ENCODE peak calls at places on chromosome 12, in ten cellular contexts. D is cardiac fibroblast, V is GM20000, K is HFF-Myc, C is PC-3, T is pancreas, H is sigmoid colon, L is left ventricle myocardium inferior, W is brain microvascular endothelial cell, Z is suprapubic skin. F is an unnamed sample.

GRCh38 chr12:113855998-113856397 is 110.1 kb downstream of the RBM19 start:
- DNase-seq in W (no peak), K (no peak), L (peak), C (no peak), H (no peak), D (no peak), Z (no peak), T (no peak), V (no peak), F (no peak)

GRCh38 chr12:124684971-124685688 is 117.7 kb upstream of the NCOR2 start:
- DNase-seq in W (peak), L (no peak), V (no peak), D (peak), K (peak), C (peak), H (no peak), Z (no peak), T (no peak), F (no peak)

GRCh38 chr12:108400060-108400459 is 60.9 kb upstream of the CMKLR1 start:
- DNase-seq in K (no peak), L (no peak), C (no peak), V (no peak), W (no peak), Z (no peak), T (no peak), H (no peak), D (no peak), F (no peak)

GRCh38 chr12:101086490-101086889 is 123.5 kb downstream of the SLC5A8 start:
- DNase-seq in T (no peak), W (peak), Z (no peak), L (no peak), K (peak), C (peak), D (peak), V (no peak), H (no peak), F (no peak)

GRCh38 chr12:111842556-111843396 is 748 bp downstream of the MAPKAPK5 start:
- DNase-seq in L (no peak), C (peak), D (peak), T (no peak), Z (peak), H (no peak), K (no peak), W (no peak), V (no peak), F (no peak)

GRCh38 chr12:62679569-62679968 is 212.9 kb downstream of the MON2 start:
- DNase-seq in T (no peak), Z (no peak), V (no peak), K (no peak), C (no peak), D (peak), L (no peak), W (no peak), H (no peak), F (no peak)

GRCh38 chr12:42129595-42130204 is 15.0 kb downstream of the GXYLT1 start:
- DNase-seq in K (peak), Z (no peak), T (no peak), V (no peak), H (no peak), C (peak), W (peak), L (no peak), D (peak), F (no peak)

GRCh38 chr12:15855646-15856045 is 26.5 kb upstream of the STRAP start:
- DNase-seq in W (no peak), L (no peak), D (peak), Z (no peak), K (no peak), T (no peak), H (no peak), V (no peak), C (peak), F (no peak)

GRCh38 chr12:71636704-71637115 is 26.9 kb downstream of the ZFC3H1 start:
- DNase-seq in W (peak), L (no peak), C (peak), T (no peak), V (peak), K (peak), H (no peak), D (peak), Z (no peak), F (peak)

GRCh38 chr12:49932023-49932422 is 18.5 kb upstream of the AQP2 start:
- DNase-seq in K (no peak), V (no peak), W (no peak), T (no peak), D (no peak), Z (no peak), L (no peak), H (no peak), C (no peak), F (no peak)

GRCh38 chr12:49008943-49009342 is 9.6 kb downstream of the PRKAG1 start:
- DNase-seq in K (no peak), L (no peak), T (no peak), V (no peak), Z (no peak), W (no peak), H (no peak), D (no peak), C (no peak), F (no peak)

GRCh38 chr12:49223590-49224369 is 34.9 kb upstream of the TUBA1A start:
- DNase-seq in W (no peak), C (no peak), D (no peak), T (no peak), K (no peak), L (no peak), Z (no peak), H (no peak), V (no peak), F (no peak)

GRCh38 chr12:79560165-79560889 is 130.4 kb downstream of the PAWR start:
- DNase-seq in T (no peak), V (no peak), L (no peak), H (no peak), Z (no peak), W (no peak), C (peak), K (no peak), D (no peak), F (no peak)

GRCh38 chr12:11171145-11171952 is at the start of gene SMIM10L1:
- DNase-seq in D (peak), C (peak), V (peak), K (peak), L (peak), T (peak), Z (peak), W (peak), H (peak), F (peak)
- TF ChIP-seq CTCF in D (peak), C (no peak), V (no peak), K (no peak), L (no peak), T (no peak), Z (no peak), W (peak), H (no peak), F (no peak)

GRCh38 chr12:52759695-52760094 is 17.4 kb downstream of the KRT76 start:
- DNase-seq in V (no peak), H (no peak), C (no peak), K (no peak), W (no peak), Z (no peak), T (no peak), L (no peak), D (no peak), F (no peak)
- TF ChIP-seq CTCF in V (no peak), H (no peak), C (no peak), K (no peak), W (no peak), Z (no peak), T (no peak), L (no peak), D (no peak), F (no peak)

GRCh38 chr12:46677749-46678148 is 148.0 kb downstream of the SLC38A4 start:
- DNase-seq in H (no peak), W (no peak), V (no peak), L (no peak), D (peak), K (no peak), T (no peak), C (peak), Z (no peak), F (no peak)
- TF ChIP-seq CTCF in H (no peak), W (peak), V (no peak), L (peak), D (peak), K (peak), T (no peak), C (peak), Z (no peak), F (no peak)

DNA sequence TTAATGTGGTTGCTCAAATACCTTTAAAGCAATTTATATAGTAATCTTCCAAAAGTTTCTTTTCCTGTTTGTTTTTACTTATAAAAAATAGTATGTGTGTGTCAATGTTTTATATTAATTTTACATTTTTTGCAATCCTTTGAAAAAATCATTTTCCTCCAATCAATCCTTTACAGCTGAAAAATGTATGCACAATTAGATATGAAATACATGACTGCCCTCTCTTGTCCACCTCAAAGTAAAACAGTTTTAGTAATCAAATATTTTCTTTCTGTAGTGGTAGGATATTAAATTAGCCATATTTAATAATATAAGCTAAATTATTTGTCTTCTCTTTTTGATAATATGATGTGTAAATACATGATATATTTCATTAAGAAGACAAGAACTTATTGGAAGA is 269.9 kb downstream of the ADAMTS20 start:
- DNase-seq in D (peak), C (peak), K (no peak), H (no peak), T (no peak), W (no peak), L (no peak), Z (no peak), V (no peak), F (no peak)
- TF ChIP-seq CTCF in D (no peak), C (peak), K (peak), H (peak), T (no peak), W (peak), L (peak), Z (peak), V (no peak), F (peak)

DNA sequence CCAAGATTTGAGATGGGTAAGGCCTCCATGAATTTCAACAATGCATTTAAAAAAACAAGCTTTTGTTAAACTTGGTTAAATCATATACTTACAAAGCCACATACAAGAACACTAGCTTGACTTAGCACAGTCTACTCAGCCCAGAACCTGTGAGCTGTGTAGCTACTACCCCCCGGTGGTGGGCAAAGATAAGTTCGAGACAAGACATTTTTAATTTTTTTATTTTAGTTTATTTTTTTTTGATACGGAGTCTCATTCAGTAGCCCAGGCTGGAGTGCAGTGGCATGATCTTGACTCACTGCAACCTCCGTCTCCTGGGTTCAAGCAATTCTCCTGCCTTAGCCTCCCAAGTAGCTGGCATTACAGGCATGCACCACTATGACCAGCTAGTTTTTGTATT is 3.7 kb upstream of the NECAP1 start:
- DNase-seq in W (peak), C (peak), V (peak), D (peak), L (no peak), T (no peak), H (no peak), K (peak), Z (no peak), F (peak)
- TF ChIP-seq CTCF in W (peak), C (peak), V (no peak), D (peak), L (peak), T (no peak), H (no peak), K (peak), Z (peak), F (peak)

GRCh38 chr12:32305163-32305562 is 94.2 kb upstream of the FGD4 start:
- DNase-seq in H (no peak), T (no peak), V (no peak), C (no peak), W (no peak), L (no peak), Z (no peak), D (peak), K (no peak), F (no peak)
- TF ChIP-seq CTCF in H (no peak), T (no peak), V (peak), C (no peak), W (peak), L (peak), Z (peak), D (peak), K (peak), F (no peak)

GRCh38 chr12:131226345-131227265 is 272.9 kb downstream of the ADGRD1 start:
- DNase-seq in K (no peak), Z (peak), L (no peak), W (no peak), H (peak), T (no peak), V (no peak), C (no peak), D (no peak), F (no peak)

GRCh38 chr12:131230340-131231099 is 276.8 kb downstream of the ADGRD1 start:
- DNase-seq in L (no peak), H (peak), W (no peak), C (no peak), K (no peak), T (no peak), Z (peak), D (no peak), V (no peak), F (no peak)

GRCh38 chr12:131231194-131231980 is 277.7 kb downstream of the ADGRD1 start:
- DNase-seq in V (no peak), T (no peak), C (no peak), Z (no peak), K (no peak), L (no peak), D (no peak), W (no peak), H (no peak), F (no peak)

GRCh38 chr12:131233737-131234474 is 280.2 kb downstream of the ADGRD1 start:
- DNase-seq in W (no peak), K (no peak), H (no peak), Z (no peak), D (no peak), L (no peak), V (no peak), C (no peak), T (no peak), F (no peak)

GRCh38 chr12:131229426-131230339 is 276.0 kb downstream of the ADGRD1 start:
- DNase-seq in T (no peak), V (no peak), Z (peak), D (no peak), H (no peak), L (peak), W (no peak), C (no peak), K (no peak), F (no peak)
- TF ChIP-seq CTCF in T (no peak), V (no peak), Z (no peak), D (no peak), H (no peak), L (no peak), W (no peak), C (no peak), K (no peak), F (no peak)

GRCh38 chr12:69999561-69999960 is 174.5 kb downstream of the MYRFL start:
- DNase-seq in H (no peak), W (no peak), K (no peak), V (no peak), T (no peak), L (no peak), D (no peak), Z (no peak), C (no peak), F (no peak)
- TF ChIP-seq CTCF in H (no peak), W (peak), K (peak), V (no peak), T (no peak), L (no peak), D (no peak), Z (no peak), C (no peak), F (no peak)

GRCh38 chr12:116273813-116274551 is 3.5 kb downstream of the MED13L start:
- DNase-seq in D (no peak), H (no peak), Z (no peak), T (no peak), C (no peak), L (no peak), V (no peak), W (no peak), K (no peak), F (no peak)
- TF ChIP-seq CTCF in D (no peak), H (no peak), Z (no peak), T (no peak), C (no peak), L (no peak), V (no peak), W (no peak), K (no peak), F (no peak)

GRCh38 chr12:17875230-17875629 is 214.8 kb downstream of the RERGL start:
- DNase-seq in V (no peak), D (no peak), C (no peak), L (no peak), Z (no peak), T (no peak), K (no peak), W (no peak), H (no peak), F (no peak)
- TF ChIP-seq CTCF in V (no peak), D (no peak), C (no peak), L (no peak), Z (no peak), T (no peak), K (no peak), W (no peak), H (no peak), F (no peak)

F was measured in GM10248.